ENCODE peak calls at places on chromosomes 6 and 20, in four cellular contexts. K, H, N and Y are unnamed samples.

GRCh38 chr6:36962874-36963273 is 8.3 kb downstream of the PI16 start:
- DNase-seq in H (no peak), K (peak), N (peak), Y (peak)

GRCh38 chr6:28884423-28885148 is 39.2 kb downstream of the TRIM27 start:
- DNase-seq in H (no peak), K (peak), N (no peak), Y (no peak)

GRCh38 chr6:57265755-57266221 is 43.7 kb upstream of the RAB23 start:
- DNase-seq in H (no peak), N (no peak), K (no peak), Y (no peak)

GRCh38 chr6:168133707-168134398 is 54.8 kb upstream of the FRMD1 start:
- DNase-seq in H (no peak), N (no peak), K (no peak), Y (no peak)

GRCh38 chr20:57263127-57263609 is 3.3 kb downstream of the BMP7 start:
- DNase-seq in N (no peak), H (no peak), K (no peak), Y (no peak)

GRCh38 chr20:2585811-2586210 is 49.4 kb downstream of the TMC2 start:
- DNase-seq in H (no peak), N (no peak), K (no peak), Y (no peak)

GRCh38 chr6:17491416-17492142 is 98.2 kb downstream of the CAP2 start:
- DNase-seq in H (no peak), K (no peak), N (no peak), Y (no peak)

GRCh38 chr6:111551521-111552231 is 54.0 kb downstream of the TRAF3IP2 start:
- DNase-seq in K (no peak), N (no peak), H (peak), Y (no peak)

GRCh38 chr6:108697646-108698161 is 137.0 kb downstream of the FOXO3 start:
- DNase-seq in K (no peak), N (no peak), H (no peak), Y (no peak)

GRCh38 chr6:37103169-37104039 is 66.5 kb upstream of the PIM1 start:
- DNase-seq in H (peak), N (peak), K (no peak), Y (peak)

GRCh38 chr6:132298344-132298949 is 102.8 kb downstream of the MOXD1 start:
- DNase-seq in K (no peak), N (peak), H (peak), Y (peak)

GRCh38 chr6:143396497-143397228 is 53.8 kb downstream of the ADAT2 start:
- DNase-seq in K (no peak), N (no peak), H (no peak), Y (no peak)

GRCh38 chr6:53358440-53359087 is 9.8 kb upstream of the ELOVL5 start:
- DNase-seq in N (no peak), K (no peak), H (peak), Y (no peak)

GRCh38 chr6:97049254-97050004 is 124.9 kb downstream of the KLHL32 start:
- DNase-seq in N (no peak), K (no peak), H (no peak), Y (no peak)

GRCh38 chr6:107154131-107154906 is 39.0 kb upstream of the BEND3 start:
- DNase-seq in K (no peak), H (no peak), N (peak), Y (peak)

GRCh38 chr6:65786815-65787214 is 79.8 kb upstream of the EYS start:
- DNase-seq in N (no peak), K (no peak), H (no peak), Y (no peak)

GRCh38 chr6:3755637-3756515 is 4.4 kb upstream of the PXDC1 start:
- DNase-seq in K (no peak), H (no peak), N (no peak), Y (no peak)

GRCh38 chr20:62717933-62718332 is 9.3 kb downstream of the NTSR1 start:
- DNase-seq in K (no peak), H (no peak), N (no peak), Y (no peak)

GRCh38 chr20:53337419-53338101 is 256.1 kb downstream of the ZNF217 start:
- DNase-seq in H (no peak), N (no peak), K (no peak), Y (no peak)

GRCh38 chr6:10000461-10000992 is 414.3 kb downstream of the TFAP2A start:
- DNase-seq in K (no peak), H (no peak), N (no peak), Y (no peak)

GRCh38 chr6:106702451-106703110 is 73.2 kb downstream of the QRSL1 start:
- DNase-seq in H (no peak), N (no peak), K (no peak), Y (no peak)

GRCh38 chr20:44692932-44693476 is 22.2 kb upstream of the CCN5 start:
- DNase-seq in H (no peak), K (no peak), N (no peak), Y (no peak)

GRCh38 chr6:39280247-39280731 is 33.9 kb downstream of the KCNK17 start:
- DNase-seq in H (no peak), N (no peak), K (no peak), Y (no peak)

GRCh38 chr6:10719386-10720228 is 3.3 kb upstream of the TMEM14C start:
- DNase-seq in N (no peak), K (no peak), H (no peak), Y (no peak)

GRCh38 chr20:18665135-18665534 is 77.3 kb downstream of the DTD1 start:
- DNase-seq in K (no peak), N (no peak), H (no peak), Y (no peak)

GRCh38 chr6:51684603-51685002 is 402.8 kb downstream of the PKHD1 start:
- DNase-seq in N (no peak), H (no peak), K (no peak), Y (no peak)

GRCh38 chr20:47862841-47863240 is 77.6 kb upstream of the SULF2 start:
- DNase-seq in K (no peak), N (no peak), H (no peak), Y (no peak)

GRCh38 chr6:23145801-23146200 is 576.4 kb downstream of the HDGFL1 start:
- DNase-seq in N (no peak), H (no peak), K (no peak), Y (no peak)

GRCh38 chr6:154247119-154247814 is 109.3 kb downstream of the IPCEF1 start:
- DNase-seq in N (no peak), H (peak), K (no peak), Y (no peak)

GRCh38 chr20:35398660-35399144 is 13.1 kb downstream of the UQCC1 start:
- DNase-seq in K (no peak), H (no peak), N (no peak), Y (no peak)

GRCh38 chr20:60455272-60455671 is 497.0 kb downstream of the CDH26 start:
- DNase-seq in H (peak), N (no peak), K (no peak), Y (no peak)

GRCh38 chr6:150698421-150698820 is 98.7 kb downstream of the PLEKHG1 start:
- DNase-seq in N (no peak), H (no peak), K (no peak), Y (no peak)

GRCh38 chr6:903746-904145 is 210.8 kb upstream of the EXOC2 start:
- DNase-seq in N (no peak), H (no peak), K (no peak), Y (no peak)

GRCh38 chr6:15385521-15385920 is 139.7 kb downstream of the JARID2 start:
- DNase-seq in H (no peak), K (no peak), N (no peak), Y (no peak)